ENCODE peak calls at places on chromosomes 3 and 15, in six cellular contexts. I, B, R, C, X and K are unnamed samples.

GRCh38 chr15:76868740-76869139 is 36.4 kb downstream of the SCAPER start:
- DNase-seq in I (no peak), B (no peak), R (no peak), C (no peak), X (no peak), K (no peak)

GRCh38 chr3:169295126-169295525 is 368.4 kb downstream of the MECOM start:
- DNase-seq in I (peak; percentile 42), B (no peak), R (no peak), C (peak; percentile 52), X (no peak), K (no peak)

GRCh38 chr3:56673781-56674457 is 9.1 kb downstream of the TASOR start:
- DNase-seq in I (no peak), B (no peak), R (no peak), C (no peak), X (no peak), K (no peak)

GRCh38 chr3:179608931-179609720 is 4.5 kb downstream of the NDUFB5 start:
- DNase-seq in I (peak; percentile 56), B (no peak), R (no peak), C (no peak), X (no peak), K (no peak)

GRCh38 chr3:192827208-192827607 is 90.4 kb downstream of the MB21D2 start:
- DNase-seq in I (no peak), B (no peak), R (no peak), C (peak; percentile 77), X (no peak), K (no peak)

GRCh38 chr3:110069641-110070538 is 732.5 kb upstream of the DPPA4 start:
- DNase-seq in I (no peak), B (no peak), R (no peak), C (peak; percentile 5), X (no peak), K (no peak)

GRCh38 chr15:70528270-70528706 is 235.1 kb downstream of the UACA start:
- DNase-seq in I (peak; percentile 86), B (no peak), R (peak; percentile 83), C (no peak), X (no peak), K (no peak)

GRCh38 chr3:13143381-13144004 is 70.3 kb upstream of the IQSEC1 start:
- DNase-seq in I (peak; percentile 28), B (no peak), R (no peak), C (no peak), X (no peak), K (no peak)

GRCh38 chr3:159356606-159357005 is 554.8 kb downstream of the MFSD1 start:
- DNase-seq in I (no peak), B (no peak), R (no peak), C (no peak), X (no peak), K (no peak)

GRCh38 chr3:196181127-196181546 is 30.1 kb downstream of the ZDHHC19 start:
- DNase-seq in I (no peak), B (no peak), R (no peak), C (no peak), X (no peak), K (no peak)

GRCh38 chr3:67593761-67594234 is 60.6 kb downstream of the SUCLG2 start:
- DNase-seq in I (no peak), B (no peak), R (no peak), C (peak; percentile 32), X (no peak), K (no peak)

GRCh38 chr15:88543065-88543776 is 3.3 kb downstream of the DET1 start:
- DNase-seq in I (no peak), B (no peak), R (no peak), C (no peak), X (no peak), K (no peak)

GRCh38 chr3:169710619-169711018 is 47.1 kb upstream of the MECOM start:
- DNase-seq in I (no peak), B (no peak), R (no peak), C (peak; percentile 77), X (no peak), K (no peak)

GRCh38 chr15:90829942-90830440 is 38.4 kb upstream of the FURIN start:
- DNase-seq in I (no peak), B (no peak), R (peak; percentile 74), C (no peak), X (no peak), K (no peak)

GRCh38 chr15:89051875-89052274 is 36.4 kb upstream of the ABHD2 start:
- DNase-seq in I (no peak), B (no peak), R (no peak), C (no peak), X (no peak), K (no peak)

GRCh38 chr3:141236351-141236750 is 4.7 kb downstream of the PXYLP1 start:
- DNase-seq in I (no peak), B (no peak), R (no peak), C (no peak), X (no peak), K (no peak)

GRCh38 chr3:186772886-186773417 is 10.4 kb upstream of the EIF4A2 start:
- DNase-seq in I (peak; percentile 90), B (peak; percentile 39), R (peak; percentile 88), C (no peak), X (peak; percentile 30), K (no peak)

GRCh38 chr3:73136941-73137340 is 75.5 kb downstream of the EBLN2 start:
- DNase-seq in I (no peak), B (no peak), R (no peak), C (no peak), X (no peak), K (no peak)

GRCh38 chr3:122356402-122356801 is 26.6 kb downstream of the MIX23 start:
- DNase-seq in I (peak; percentile 13), B (no peak), R (no peak), C (peak; percentile 76), X (no peak), K (no peak)

GRCh38 chr15:90959894-90960293 is 5.2 kb downstream of the RCCD1 start:
- DNase-seq in I (no peak), B (no peak), R (no peak), C (no peak), X (peak; percentile 60), K (no peak)

GRCh38 chr15:85412956-85413854 is 32.8 kb downstream of the AKAP13 start:
- DNase-seq in I (peak; percentile 89), B (peak; percentile 23), R (peak; percentile 81), C (peak; percentile 94), X (no peak), K (no peak)

GRCh38 chr3:177262396-177262795 is 65.1 kb upstream of the TBL1XR1 start:
- DNase-seq in I (no peak), B (no peak), R (peak; percentile 17), C (no peak), X (no peak), K (no peak)

GRCh38 chr15:31352911-31353811 is 26.5 kb downstream of the KLF13 start:
- DNase-seq in I (peak; percentile 78), B (no peak), R (peak; percentile 79), C (no peak), X (peak; percentile 64), K (no peak)

GRCh38 chr15:97482521-97482920 is 478.0 kb upstream of the ARRDC4 start:
- DNase-seq in I (no peak), B (no peak), R (no peak), C (no peak), X (no peak), K (no peak)